ENCODE peak calls at places on chromosomes 5 and 9, in eight cellular contexts. One of them, this sample, is unnamed.
A peak's percentile ranks its signal among the peaks of the same experiment; 100 is the strongest.

GRCh38 chr5:10307206-10308148 is at the start of gene CMBL:
- DNase-seq in cardiac muscle cell: peak; percentile 72
- DNase-seq in stomach: no peak
- DNase-seq in glutamatergic neuron: peak; percentile 52
- DNase-seq in mesothelial cell of epicardium: peak; percentile 68
- DNase-seq in Panc1: no peak
- DNase-seq in HCT116: peak; percentile 46
- DNase-seq in tibial artery: peak; percentile 75
- DNase-seq in this sample: peak; percentile 39

GRCh38 chr5:157651623-157652376 is 438 bp downstream of the SOX30 start:
- DNase-seq in cardiac muscle cell: peak; percentile 83
- DNase-seq in stomach: peak; percentile 73
- DNase-seq in glutamatergic neuron: peak; percentile 73
- DNase-seq in mesothelial cell of epicardium: no peak
- DNase-seq in Panc1: no peak
- DNase-seq in HCT116: no peak
- DNase-seq in tibial artery: peak; percentile 77
- DNase-seq in this sample: no peak

GRCh38 chr9:135478858-135479468 is 619 bp upstream of the PPP1R26 start:
- DNase-seq in cardiac muscle cell: peak; percentile 20
- DNase-seq in stomach: peak; percentile 72
- DNase-seq in glutamatergic neuron: no peak
- DNase-seq in mesothelial cell of epicardium: no peak
- DNase-seq in Panc1: no peak
- DNase-seq in HCT116: no peak
- DNase-seq in tibial artery: no peak
- DNase-seq in this sample: peak; percentile 23

GRCh38 chr5:77631166-77631582 is 7.3 kb downstream of the OTP start:
- DNase-seq in cardiac muscle cell: no peak
- DNase-seq in stomach: no peak
- DNase-seq in glutamatergic neuron: no peak
- DNase-seq in mesothelial cell of epicardium: no peak
- DNase-seq in Panc1: no peak
- DNase-seq in HCT116: no peak
- DNase-seq in tibial artery: no peak
- DNase-seq in this sample: no peak

GRCh38 chr9:101326501-101326900 is 58.3 kb downstream of the BAAT start:
- DNase-seq in cardiac muscle cell: no peak
- DNase-seq in stomach: no peak
- DNase-seq in glutamatergic neuron: no peak
- DNase-seq in mesothelial cell of epicardium: no peak
- DNase-seq in Panc1: no peak
- DNase-seq in HCT116: no peak
- DNase-seq in tibial artery: no peak
- DNase-seq in this sample: no peak

GRCh38 chr5:170903075-170903474 is 41.3 kb downstream of the RANBP17 start:
- DNase-seq in cardiac muscle cell: no peak
- DNase-seq in stomach: no peak
- DNase-seq in glutamatergic neuron: no peak
- DNase-seq in mesothelial cell of epicardium: no peak
- DNase-seq in Panc1: no peak
- DNase-seq in HCT116: no peak
- DNase-seq in tibial artery: no peak
- DNase-seq in this sample: no peak

GRCh38 chr5:83472508-83473343 is 1.2 kb downstream of the VCAN start:
- DNase-seq in cardiac muscle cell: peak; percentile 70
- DNase-seq in stomach: no peak
- DNase-seq in glutamatergic neuron: peak; percentile 67
- DNase-seq in mesothelial cell of epicardium: peak; percentile 67
- DNase-seq in Panc1: no peak
- DNase-seq in HCT116: no peak
- DNase-seq in tibial artery: peak; percentile 84
- DNase-seq in this sample: peak; percentile 52

GRCh38 chr9:83637389-83637788 is 14.4 kb downstream of the IDNK start:
- DNase-seq in cardiac muscle cell: no peak
- DNase-seq in stomach: no peak
- DNase-seq in glutamatergic neuron: no peak
- DNase-seq in mesothelial cell of epicardium: no peak
- DNase-seq in Panc1: no peak
- DNase-seq in HCT116: no peak
- DNase-seq in tibial artery: no peak
- DNase-seq in this sample: no peak

GRCh38 chr5:44835693-44836092 is 26.9 kb downstream of the MRPS30 start:
- DNase-seq in cardiac muscle cell: no peak
- DNase-seq in stomach: no peak
- DNase-seq in glutamatergic neuron: no peak
- DNase-seq in mesothelial cell of epicardium: no peak
- DNase-seq in Panc1: no peak
- DNase-seq in HCT116: no peak
- DNase-seq in tibial artery: no peak
- DNase-seq in this sample: no peak

GRCh38 chr9:134832471-134832870 is 48.1 kb upstream of the FCN2 start:
- DNase-seq in cardiac muscle cell: no peak
- DNase-seq in stomach: no peak
- DNase-seq in glutamatergic neuron: no peak
- DNase-seq in mesothelial cell of epicardium: no peak
- DNase-seq in Panc1: no peak
- DNase-seq in HCT116: no peak
- DNase-seq in tibial artery: no peak
- DNase-seq in this sample: no peak

GRCh38 chr9:129501771-129502324 is 119.1 kb downstream of the C9orf50 start:
- DNase-seq in cardiac muscle cell: no peak
- DNase-seq in stomach: no peak
- DNase-seq in glutamatergic neuron: no peak
- DNase-seq in mesothelial cell of epicardium: no peak
- DNase-seq in Panc1: no peak
- DNase-seq in HCT116: no peak
- DNase-seq in tibial artery: no peak
- DNase-seq in this sample: no peak

GRCh38 chr5:138975098-138975847 is 100.1 kb upstream of the LRRTM2 start:
- DNase-seq in cardiac muscle cell: peak; percentile 91
- DNase-seq in stomach: no peak
- DNase-seq in glutamatergic neuron: no peak
- DNase-seq in mesothelial cell of epicardium: peak; percentile 64
- DNase-seq in Panc1: no peak
- DNase-seq in HCT116: no peak
- DNase-seq in tibial artery: no peak
- DNase-seq in this sample: no peak

GRCh38 chr5:138969323-138970013 is 94.3 kb upstream of the LRRTM2 start:
- DNase-seq in cardiac muscle cell: no peak
- DNase-seq in stomach: no peak
- DNase-seq in glutamatergic neuron: no peak
- DNase-seq in mesothelial cell of epicardium: no peak
- DNase-seq in Panc1: no peak
- DNase-seq in HCT116: no peak
- DNase-seq in tibial artery: peak; percentile 32
- DNase-seq in this sample: no peak

GRCh38 chr5:138972230-138972629 is 97.1 kb upstream of the LRRTM2 start:
- DNase-seq in cardiac muscle cell: no peak
- DNase-seq in stomach: no peak
- DNase-seq in glutamatergic neuron: no peak
- DNase-seq in mesothelial cell of epicardium: no peak
- DNase-seq in Panc1: no peak
- DNase-seq in HCT116: no peak
- DNase-seq in tibial artery: peak; percentile 42
- DNase-seq in this sample: no peak

GRCh38 chr5:138974227-138975063 is 99.3 kb upstream of the LRRTM2 start:
- DNase-seq in cardiac muscle cell: peak; percentile 90
- DNase-seq in stomach: peak; percentile 80
- DNase-seq in glutamatergic neuron: no peak
- DNase-seq in mesothelial cell of epicardium: no peak
- DNase-seq in Panc1: no peak
- DNase-seq in HCT116: no peak
- DNase-seq in tibial artery: peak; percentile 72
- DNase-seq in this sample: no peak

GRCh38 chr5:138972836-138973235 is 97.7 kb upstream of the LRRTM2 start:
- DNase-seq in cardiac muscle cell: no peak
- DNase-seq in stomach: no peak
- DNase-seq in glutamatergic neuron: no peak
- DNase-seq in mesothelial cell of epicardium: no peak
- DNase-seq in Panc1: no peak
- DNase-seq in HCT116: no peak
- DNase-seq in tibial artery: peak; percentile 38
- DNase-seq in this sample: no peak
- TF ChIP-seq CTCF in cardiac muscle cell: no peak
- TF ChIP-seq CTCF in stomach: no peak
- TF ChIP-seq CTCF in glutamatergic neuron: no peak
- TF ChIP-seq CTCF in mesothelial cell of epicardium: no peak
- TF ChIP-seq CTCF in Panc1: no peak
- TF ChIP-seq CTCF in HCT116: no peak
- TF ChIP-seq CTCF in tibial artery: no peak
- TF ChIP-seq CTCF in this sample: no peak

GRCh38 chr9:28648723-28649122 is 1075.4 kb upstream of the C9orf72 start:
- DNase-seq in cardiac muscle cell: no peak
- DNase-seq in stomach: no peak
- DNase-seq in glutamatergic neuron: no peak
- DNase-seq in mesothelial cell of epicardium: no peak
- DNase-seq in Panc1: no peak
- DNase-seq in HCT116: no peak
- DNase-seq in tibial artery: no peak
- DNase-seq in this sample: no peak
- TF ChIP-seq CTCF in cardiac muscle cell: no peak
- TF ChIP-seq CTCF in stomach: no peak
- TF ChIP-seq CTCF in glutamatergic neuron: no peak
- TF ChIP-seq CTCF in mesothelial cell of epicardium: no peak
- TF ChIP-seq CTCF in Panc1: no peak
- TF ChIP-seq CTCF in HCT116: peak; percentile 27
- TF ChIP-seq CTCF in tibial artery: no peak
- TF ChIP-seq CTCF in this sample: no peak

DNA sequence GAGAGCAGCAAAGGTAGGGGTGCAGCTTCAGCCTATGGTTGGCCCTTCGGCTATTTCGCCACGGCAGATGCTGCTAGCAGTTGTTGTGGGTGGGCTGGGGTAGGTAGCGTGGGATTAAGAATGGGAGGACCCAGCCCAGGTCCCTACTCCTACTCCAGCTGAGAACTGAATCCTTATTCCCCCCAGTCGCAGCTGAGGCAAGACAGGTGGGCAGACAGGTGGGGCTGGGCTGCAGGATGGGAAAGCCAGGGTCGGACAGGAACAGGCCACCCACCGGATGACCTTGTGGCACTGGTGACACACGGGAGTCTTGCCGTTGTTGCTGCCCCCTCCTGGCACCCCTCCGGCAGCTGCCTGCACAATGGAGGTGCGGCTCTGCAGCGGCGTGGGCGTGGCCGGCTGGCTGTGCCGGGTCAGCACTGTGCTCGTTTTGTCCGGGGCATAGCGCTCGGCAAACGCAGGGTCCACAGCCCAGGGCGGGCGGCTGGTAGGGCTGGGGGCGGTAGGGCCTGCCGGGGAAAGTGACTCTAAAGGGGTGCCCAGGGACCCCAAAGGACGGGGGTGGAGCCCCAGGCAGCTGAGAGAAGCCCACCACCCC is 8.2 kb downstream of the PDLIM7 start:
- DNase-seq in cardiac muscle cell: no peak
- DNase-seq in stomach: peak; percentile 68
- DNase-seq in glutamatergic neuron: peak; percentile 73
- DNase-seq in mesothelial cell of epicardium: no peak
- DNase-seq in Panc1: no peak
- DNase-seq in HCT116: no peak
- DNase-seq in tibial artery: no peak
- DNase-seq in this sample: no peak
- TF ChIP-seq CTCF in cardiac muscle cell: no peak
- TF ChIP-seq CTCF in stomach: no peak
- TF ChIP-seq CTCF in glutamatergic neuron: peak; percentile 18
- TF ChIP-seq CTCF in mesothelial cell of epicardium: no peak
- TF ChIP-seq CTCF in Panc1: no peak
- TF ChIP-seq CTCF in HCT116: peak; percentile 25
- TF ChIP-seq CTCF in tibial artery: no peak
- TF ChIP-seq CTCF in this sample: no peak

DNA sequence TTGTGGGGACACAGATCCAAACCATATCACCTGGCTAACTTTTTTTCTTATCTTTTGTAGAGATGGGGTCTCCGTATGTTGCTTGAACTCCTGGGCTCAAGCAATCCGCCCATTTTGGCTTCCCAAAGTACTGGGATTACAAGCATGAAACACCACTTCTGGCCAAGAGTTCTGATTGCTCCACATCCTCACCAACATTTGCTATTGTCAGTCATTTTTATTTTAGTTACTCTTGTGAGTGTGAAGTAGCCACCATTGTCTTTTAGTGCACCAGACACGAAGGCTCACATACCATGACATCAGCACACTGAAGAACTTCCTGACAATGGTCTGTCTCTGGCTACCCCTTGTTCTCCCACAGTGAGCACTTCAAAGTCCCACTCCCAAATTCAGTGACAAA is 17.3 kb downstream of the PLAC8L1 start:
- DNase-seq in cardiac muscle cell: no peak
- DNase-seq in stomach: no peak
- DNase-seq in glutamatergic neuron: no peak
- DNase-seq in mesothelial cell of epicardium: no peak
- DNase-seq in Panc1: no peak
- DNase-seq in HCT116: no peak
- DNase-seq in tibial artery: no peak
- DNase-seq in this sample: no peak
- TF ChIP-seq CTCF in cardiac muscle cell: no peak
- TF ChIP-seq CTCF in stomach: no peak
- TF ChIP-seq CTCF in glutamatergic neuron: no peak
- TF ChIP-seq CTCF in mesothelial cell of epicardium: no peak
- TF ChIP-seq CTCF in Panc1: no peak
- TF ChIP-seq CTCF in HCT116: no peak
- TF ChIP-seq CTCF in tibial artery: no peak
- TF ChIP-seq CTCF in this sample: no peak

GRCh38 chr5:666816-667498 is 26.2 kb downstream of the TPPP start:
- DNase-seq in cardiac muscle cell: no peak
- DNase-seq in stomach: no peak
- DNase-seq in glutamatergic neuron: no peak
- DNase-seq in mesothelial cell of epicardium: no peak
- DNase-seq in Panc1: no peak
- DNase-seq in HCT116: no peak
- DNase-seq in tibial artery: peak; percentile 51
- DNase-seq in this sample: no peak

GRCh38 chr5:668299-668995 is 24.7 kb downstream of the TPPP start:
- DNase-seq in cardiac muscle cell: no peak
- DNase-seq in stomach: no peak
- DNase-seq in glutamatergic neuron: no peak
- DNase-seq in mesothelial cell of epicardium: no peak
- DNase-seq in Panc1: no peak
- DNase-seq in HCT116: no peak
- DNase-seq in tibial artery: no peak
- DNase-seq in this sample: no peak

GRCh38 chr5:670396-671270 is 22.5 kb downstream of the TPPP start:
- DNase-seq in cardiac muscle cell: no peak
- DNase-seq in stomach: no peak
- DNase-seq in glutamatergic neuron: no peak
- DNase-seq in mesothelial cell of epicardium: no peak
- DNase-seq in Panc1: no peak
- DNase-seq in HCT116: no peak
- DNase-seq in tibial artery: peak; percentile 63
- DNase-seq in this sample: no peak

GRCh38 chr5:669842-670395 is 23.2 kb downstream of the TPPP start:
- DNase-seq in cardiac muscle cell: no peak
- DNase-seq in stomach: no peak
- DNase-seq in glutamatergic neuron: no peak
- DNase-seq in mesothelial cell of epicardium: no peak
- DNase-seq in Panc1: no peak
- DNase-seq in HCT116: no peak
- DNase-seq in tibial artery: peak; percentile 60
- DNase-seq in this sample: no peak

GRCh38 chr5:669111-669841 is 23.9 kb downstream of the TPPP start:
- DNase-seq in cardiac muscle cell: peak; percentile 41
- DNase-seq in stomach: peak; percentile 50
- DNase-seq in glutamatergic neuron: peak; percentile 65
- DNase-seq in mesothelial cell of epicardium: no peak
- DNase-seq in Panc1: no peak
- DNase-seq in HCT116: no peak
- DNase-seq in tibial artery: peak; percentile 62
- DNase-seq in this sample: no peak
- TF ChIP-seq CTCF in cardiac muscle cell: peak; percentile 86
- TF ChIP-seq CTCF in stomach: peak; percentile 48
- TF ChIP-seq CTCF in glutamatergic neuron: peak; percentile 90
- TF ChIP-seq CTCF in mesothelial cell of epicardium: peak; percentile 76
- TF ChIP-seq CTCF in Panc1: peak; percentile 98
- TF ChIP-seq CTCF in HCT116: peak; percentile 86
- TF ChIP-seq CTCF in tibial artery: peak; percentile 64
- TF ChIP-seq CTCF in this sample: peak; percentile 63

This sample was measured in neural crest cell.